ENCODE peak calls at places on chromosomes 16 and 17, in six cellular contexts. X is Peyer's patch, Y is activated T-cell treated with anti-CD3 and anti-CD28 coated beads for 1 hour, V is IMR-90, E is DMS 273 treated with DMSO at 0.1 percent for 48 hours, N is HL-60. G is an unnamed sample.

GRCh38 chr17:42079541-42079940 is 18.7 kb downstream of the ZNF385C start:
- DNase-seq in Y (no peak), V (no peak), X (no peak), N (no peak), E (no peak), G (no peak)

GRCh38 chr17:65594585-65594940 is 33.1 kb upstream of the AXIN2 start:
- DNase-seq in E (peak), V (peak), Y (no peak), N (no peak), X (no peak), G (no peak)

GRCh38 chr16:27217256-27217655 is 13.9 kb downstream of the KDM8 start:
- DNase-seq in E (no peak), X (no peak), Y (no peak), N (no peak), V (peak), G (peak)

GRCh38 chr16:88194397-88195020 is 188.2 kb upstream of the ZNF469 start:
- DNase-seq in Y (no peak), E (no peak), V (peak), N (peak), X (no peak), G (no peak)

GRCh38 chr16:9049241-9049640 is 42.2 kb upstream of the HAPSTR1 start:
- DNase-seq in Y (no peak), V (peak), N (no peak), E (no peak), X (no peak), G (no peak)

GRCh38 chr17:68184141-68184571 is 63.7 kb upstream of the AMZ2 start:
- DNase-seq in N (no peak), E (no peak), V (no peak), X (no peak), Y (no peak), G (no peak)

GRCh38 chr17:71635187-71635586 is 485.6 kb upstream of the SOX9 start:
- DNase-seq in Y (no peak), E (no peak), N (no peak), V (no peak), X (no peak), G (no peak)

GRCh38 chr17:35947156-35947585 is 3.7 kb upstream of the LYZL6 start:
- DNase-seq in E (no peak), X (peak), Y (peak), V (peak), N (peak), G (no peak)

GRCh38 chr16:88466949-88467348 is 13.9 kb downstream of the ZFPM1 start:
- DNase-seq in V (no peak), N (no peak), Y (no peak), E (no peak), X (no peak), G (no peak)

GRCh38 chr16:50547340-50547865 is 793 bp upstream of the NKD1 start:
- DNase-seq in X (peak), V (no peak), E (no peak), N (peak), Y (peak), G (no peak)

GRCh38 chr17:31388770-31389672 is 2.5 kb upstream of the RAB11FIP4 start:
- DNase-seq in E (no peak), X (peak), V (no peak), Y (peak), N (peak), G (no peak)

GRCh38 chr16:72990003-72990521 is 57.9 kb downstream of the ZFHX3 start:
- DNase-seq in Y (no peak), V (peak), N (peak), E (peak), X (no peak), G (peak)

GRCh38 chr17:12549499-12549901 is 116.2 kb upstream of the MYOCD start:
- DNase-seq in N (no peak), E (no peak), Y (no peak), V (peak), X (no peak), G (no peak)

GRCh38 chr16:9438991-9439390 is 347.5 kb downstream of the HAPSTR1 start:
- DNase-seq in N (no peak), E (no peak), X (no peak), Y (no peak), V (no peak), G (no peak)

GRCh38 chr17:75908201-75908600 is 3.5 kb upstream of the MRPL38 start:
- DNase-seq in V (no peak), Y (no peak), N (no peak), E (no peak), X (no peak), G (no peak)

GRCh38 chr17:416293-417206 is 63.9 kb upstream of the RPH3AL start:
- DNase-seq in N (no peak), E (no peak), X (peak), Y (no peak), V (no peak), G (no peak)

GRCh38 chr16:87860553-87861299 is 8.6 kb downstream of the SLC7A5 start:
- DNase-seq in N (no peak), E (peak), V (peak), X (no peak), Y (no peak), G (no peak)

GRCh38 chr16:13453938-13454553 is 465.9 kb upstream of the ERCC4 start:
- DNase-seq in N (peak), V (no peak), X (no peak), Y (no peak), E (no peak), G (no peak)

GRCh38 chr17:41100081-41100480 is 1.9 kb downstream of the KRTAP4-16 start:
- DNase-seq in V (no peak), N (no peak), E (no peak), Y (no peak), X (no peak), G (no peak)

GRCh38 chr16:67115649-67116048 is 5.9 kb downstream of the PHAF1 start:
- DNase-seq in V (peak), E (no peak), N (no peak), X (no peak), Y (no peak), G (no peak)

GRCh38 chr16:49800441-49800840 is 55.5 kb downstream of the ZNF423 start:
- DNase-seq in X (no peak), Y (no peak), N (no peak), V (no peak), E (no peak), G (no peak)

GRCh38 chr17:18156171-18156975 is 27.3 kb upstream of the ALKBH5 start:
- DNase-seq in X (no peak), V (no peak), E (no peak), N (no peak), Y (no peak), G (no peak)

GRCh38 chr16:72818286-72818845 is 229.6 kb downstream of the ZFHX3 start:
- DNase-seq in X (no peak), Y (no peak), E (no peak), V (no peak), N (no peak), G (no peak)

GRCh38 chr17:80529104-80529903 is 15.3 kb upstream of the RPTOR start:
- DNase-seq in N (no peak), X (no peak), E (no peak), Y (no peak), V (no peak), G (no peak)

GRCh38 chr16:78307824-78308528 is 208.5 kb downstream of the WWOX start:
- DNase-seq in X (no peak), E (no peak), V (no peak), Y (no peak), N (no peak), G (no peak)

GRCh38 chr16:84052071-84052622 is 9.6 kb upstream of the SLC38A8 start:
- DNase-seq in E (no peak), X (no peak), Y (no peak), V (no peak), N (no peak), G (no peak)

G was measured in AG09319.